ENCODE peak calls at places on chromosome 18, in six cellular contexts. M, H, K, S, L and N are unnamed samples.

GRCh38 chr18:25853716-25854465 is 236.5 kb downstream of the SS18 start:
- DNase-seq in M (no peak), H (no peak), K (no peak), S (no peak), L (no peak), N (no peak)

GRCh38 chr18:55115606-55116005 is 156.3 kb upstream of the CCDC68 start:
- DNase-seq in M (no peak), H (no peak), K (no peak), S (no peak), L (peak; percentile 46), N (no peak)

GRCh38 chr18:47118986-47119385 is 31.3 kb downstream of the HDHD2 start:
- DNase-seq in M (no peak), H (no peak), K (no peak), S (no peak), L (no peak), N (no peak)

GRCh38 chr18:57915241-57915640 is 112.1 kb upstream of the ATP8B1 start:
- DNase-seq in M (no peak), H (no peak), K (no peak), S (no peak), L (no peak), N (no peak)

GRCh38 chr18:2905802-2906521 is 59.2 kb downstream of the EMILIN2 start:
- DNase-seq in M (peak; percentile 70), H (peak; percentile 29), K (no peak), S (peak; percentile 86), L (peak; percentile 36), N (peak; percentile 28)

GRCh38 chr18:12862467-12862866 is 21.6 kb downstream of the PTPN2 start:
- DNase-seq in M (no peak), H (no peak), K (peak; percentile 83), S (no peak), L (peak; percentile 94), N (no peak)

GRCh38 chr18:55494899-55495298 is 93.1 kb downstream of the TCF4 start:
- DNase-seq in M (no peak), H (no peak), K (no peak), S (no peak), L (peak; percentile 50), N (no peak)

GRCh38 chr18:80178935-80179818 is 68.1 kb downstream of the PARD6G start:
- DNase-seq in M (no peak), H (no peak), K (no peak), S (no peak), L (no peak), N (no peak)

GRCh38 chr18:35695803-35696202 is 114.3 kb downstream of the GALNT1 start:
- DNase-seq in M (no peak), H (no peak), K (no peak), S (peak; percentile 72), L (no peak), N (no peak)

GRCh38 chr18:57728941-57729511 is 74.1 kb downstream of the ATP8B1 start:
- DNase-seq in M (no peak), H (no peak), K (no peak), S (no peak), L (peak; percentile 94), N (no peak)

GRCh38 chr18:24414349-24415003 is 12.0 kb upstream of the IMPACT start:
- DNase-seq in M (no peak), H (no peak), K (no peak), S (no peak), L (no peak), N (no peak)

GRCh38 chr18:28132084-28132483 is 44.8 kb downstream of the CDH2 start:
- DNase-seq in M (no peak), H (no peak), K (no peak), S (no peak), L (no peak), N (no peak)

GRCh38 chr18:59905686-59906091 is 5.9 kb downstream of the PMAIP1 start:
- DNase-seq in M (no peak), H (no peak), K (no peak), S (no peak), L (no peak), N (no peak)

GRCh38 chr18:49563130-49563540 is 1.3 kb downstream of the LIPG start:
- DNase-seq in M (no peak), H (no peak), K (no peak), S (no peak), L (peak; percentile 81), N (no peak)

GRCh38 chr18:65592419-65592818 is 158.4 kb upstream of the CDH7 start:
- DNase-seq in M (no peak), H (no peak), K (peak; percentile 91), S (no peak), L (no peak), N (no peak)